ENCODE peak calls at places on chromosomes 3 and 15, in nine cellular contexts. D, K, S, Q, N, O, H, L and F are unnamed samples.

GRCh38 chr15:45180648-45181436 is 6.9 kb downstream of the SHF start:
- DNase-seq in Q (no peak), S (no peak), O (no peak), K (no peak), H (no peak), L (no peak), D (no peak), N (no peak), F (no peak)

GRCh38 chr3:169100616-169101015 is 562.9 kb downstream of the MECOM start:
- DNase-seq in S (no peak), N (no peak), K (no peak), D (no peak), L (no peak), Q (no peak), H (no peak), O (no peak), F (no peak)

GRCh38 chr3:175932586-175932985 is 1073.5 kb downstream of the NAALADL2 start:
- DNase-seq in O (peak), Q (no peak), D (peak), L (no peak), N (no peak), K (no peak), H (no peak), S (no peak), F (no peak)

GRCh38 chr15:92733090-92733933 is 77.7 kb upstream of the FAM174B start:
- DNase-seq in H (no peak), S (no peak), O (no peak), D (no peak), N (no peak), Q (no peak), L (no peak), K (no peak), F (no peak)

GRCh38 chr15:63244976-63245645 is 32.3 kb upstream of the APH1B start:
- DNase-seq in K (no peak), D (no peak), O (no peak), H (no peak), Q (no peak), S (no peak), L (no peak), N (no peak), F (no peak)

GRCh38 chr15:29687204-29687768 is 135.0 kb downstream of the TJP1 start:
- DNase-seq in D (no peak), S (peak), H (no peak), Q (no peak), K (no peak), O (no peak), N (no peak), L (peak), F (no peak)

GRCh38 chr15:41732487-41732886 is 41.8 kb upstream of the MAPKBP1 start:
- DNase-seq in D (no peak), H (no peak), N (no peak), S (no peak), Q (no peak), K (no peak), O (no peak), L (no peak), F (no peak)

GRCh38 chr3:52670621-52671521 is 14.8 kb downstream of the PBRM1 start:
- DNase-seq in H (no peak), N (peak), S (peak), O (peak), L (no peak), Q (no peak), K (no peak), D (peak), F (peak)

GRCh38 chr3:114320251-114320650 is 26.4 kb downstream of the TIGIT start:
- DNase-seq in O (peak), L (no peak), S (no peak), H (no peak), D (peak), N (no peak), Q (no peak), K (no peak), F (no peak)

GRCh38 chr3:94158461-94158860 is 95.6 kb downstream of the NSUN3 start:
- DNase-seq in K (no peak), L (no peak), D (no peak), N (no peak), O (no peak), H (no peak), S (no peak), Q (no peak), F (no peak)

GRCh38 chr3:151008699-151009098 is 36.2 kb upstream of the CLRN1 start:
- DNase-seq in O (peak), L (no peak), S (no peak), D (peak), H (no peak), N (no peak), Q (peak), K (no peak), F (no peak)

GRCh38 chr3:50853936-50854335 is 179.2 kb downstream of the DOCK3 start:
- DNase-seq in H (no peak), K (no peak), O (no peak), L (no peak), Q (no peak), N (no peak), S (no peak), D (no peak), F (no peak)

GRCh38 chr3:115819785-115820384 is 196.6 kb downstream of the GAP43 start:
- DNase-seq in H (no peak), N (peak), O (peak), D (peak), L (peak), Q (peak), S (no peak), K (peak), F (peak)

GRCh38 chr15:101105059-101105851 is 146.6 kb downstream of the CHSY1 start:
- DNase-seq in D (peak), S (no peak), O (no peak), K (no peak), L (no peak), H (no peak), N (no peak), Q (no peak), F (no peak)

GRCh38 chr3:59367150-59367549 is 317.3 kb upstream of the CFAP20DC start:
- DNase-seq in S (no peak), O (no peak), H (no peak), Q (no peak), N (no peak), L (no peak), K (no peak), D (no peak), F (no peak)

GRCh38 chr15:57085267-57085666 is 166.8 kb downstream of the TCF12 start:
- DNase-seq in K (no peak), S (no peak), L (no peak), O (no peak), H (no peak), N (no peak), D (no peak), Q (no peak), F (no peak)

GRCh38 chr15:82044373-82045178 is 1.2 kb downstream of the MEX3B start:
- DNase-seq in Q (peak), S (no peak), L (peak), O (peak), D (peak), N (no peak), H (peak), K (no peak), F (no peak)

GRCh38 chr15:71203573-71204444 is 88.5 kb downstream of the THSD4 start:
- DNase-seq in L (no peak), N (no peak), Q (peak), O (no peak), H (no peak), S (no peak), K (no peak), D (peak), F (no peak)

GRCh38 chr3:134944429-134944828 is 149.4 kb downstream of the EPHB1 start:
- DNase-seq in D (no peak), K (no peak), S (no peak), L (no peak), N (no peak), Q (no peak), H (no peak), O (no peak), F (no peak)

GRCh38 chr15:66112388-66112787 is 141.2 kb downstream of the MEGF11 start:
- DNase-seq in L (no peak), O (no peak), N (no peak), D (no peak), Q (no peak), H (no peak), K (no peak), S (no peak), F (no peak)

GRCh38 chr15:94028121-94028520 is 203.2 kb upstream of the MCTP2 start:
- DNase-seq in L (no peak), D (no peak), K (no peak), Q (no peak), N (no peak), H (no peak), S (no peak), O (no peak), F (no peak)

GRCh38 chr15:41978534-41978933 is 6.2 kb upstream of the EHD4 start:
- DNase-seq in K (no peak), Q (no peak), D (no peak), H (peak), L (no peak), O (no peak), N (no peak), S (no peak), F (no peak)

GRCh38 chr3:13221491-13221890 is 148.3 kb upstream of the IQSEC1 start:
- DNase-seq in O (no peak), S (no peak), Q (no peak), H (no peak), K (no peak), D (no peak), L (no peak), N (no peak), F (no peak)

GRCh38 chr3:157794771-157795170 is 291.6 kb upstream of the VEPH1 start:
- DNase-seq in O (peak), H (no peak), N (no peak), S (no peak), K (no peak), D (peak), L (no peak), Q (no peak), F (no peak)

GRCh38 chr15:65275728-65276126 is 11.0 kb downstream of the PARP16 start:
- DNase-seq in S (no peak), L (no peak), K (no peak), H (no peak), D (peak), N (no peak), Q (no peak), O (peak), F (no peak)

GRCh38 chr3:71110531-71111222 is 472.9 kb downstream of the FOXP1 start:
- DNase-seq in K (no peak), S (no peak), O (no peak), N (no peak), Q (no peak), L (no peak), H (no peak), D (no peak), F (no peak)
- TF ChIP-seq CTCF in K (no peak), S (no peak), O (no peak), N (no peak), Q (no peak), L (no peak), H (no peak), D (no peak), F (no peak)

GRCh38 chr3:42070089-42070885 is 20.9 kb upstream of the TRAK1 start:
- DNase-seq in S (no peak), H (peak), K (no peak), N (no peak), D (no peak), O (no peak), Q (no peak), L (peak), F (no peak)

GRCh38 chr3:42068303-42069088 is 22.7 kb upstream of the TRAK1 start:
- DNase-seq in S (no peak), D (no peak), L (no peak), N (no peak), O (no peak), Q (no peak), H (no peak), K (no peak), F (no peak)

GRCh38 chr3:42071720-42072582 is 19.2 kb upstream of the TRAK1 start:
- DNase-seq in S (peak), O (peak), K (no peak), N (no peak), H (peak), Q (peak), D (peak), L (peak), F (no peak)

GRCh38 chr3:42072930-42073329 is 18.2 kb upstream of the TRAK1 start:
- DNase-seq in H (no peak), L (no peak), O (no peak), D (no peak), S (no peak), Q (no peak), N (no peak), K (no peak), F (no peak)

GRCh38 chr3:42072583-42072924 is 18.6 kb upstream of the TRAK1 start:
- DNase-seq in D (no peak), O (no peak), L (no peak), H (no peak), S (no peak), N (no peak), K (no peak), Q (no peak), F (no peak)
- H3K4me3 ChIP-seq in D (peak), O (no peak), L (no peak), H (peak), S (peak), N (no peak), K (peak), Q (no peak), F (no peak)

GRCh38 chr3:9794400-9794799 is 1.5 kb downstream of the ARPC4 start:
- DNase-seq in N (no peak), H (no peak), S (no peak), K (no peak), D (no peak), L (no peak), O (no peak), Q (no peak), F (no peak)
- TF ChIP-seq CTCF in N (no peak), H (no peak), S (no peak), K (no peak), D (no peak), L (no peak), O (no peak), Q (no peak), F (no peak)

GRCh38 chr3:125357837-125358236 is 17.3 kb downstream of the ZNF148 start:
- DNase-seq in Q (no peak), L (no peak), S (no peak), O (no peak), H (no peak), K (no peak), N (no peak), D (no peak), F (no peak)
- H3K4me3 ChIP-seq in Q (peak), L (no peak), S (peak), O (peak), H (peak), K (peak), N (peak), D (peak), F (peak)

GRCh38 chr15:83066761-83067637 is at the start of gene BTBD1:
- DNase-seq in L (peak), N (peak), S (peak), Q (peak), K (peak), D (peak), O (peak), H (peak), F (peak)
- TF ChIP-seq CTCF in L (peak), N (no peak), S (no peak), Q (peak), K (peak), D (no peak), O (no peak), H (no peak), F (no peak)

DNA sequence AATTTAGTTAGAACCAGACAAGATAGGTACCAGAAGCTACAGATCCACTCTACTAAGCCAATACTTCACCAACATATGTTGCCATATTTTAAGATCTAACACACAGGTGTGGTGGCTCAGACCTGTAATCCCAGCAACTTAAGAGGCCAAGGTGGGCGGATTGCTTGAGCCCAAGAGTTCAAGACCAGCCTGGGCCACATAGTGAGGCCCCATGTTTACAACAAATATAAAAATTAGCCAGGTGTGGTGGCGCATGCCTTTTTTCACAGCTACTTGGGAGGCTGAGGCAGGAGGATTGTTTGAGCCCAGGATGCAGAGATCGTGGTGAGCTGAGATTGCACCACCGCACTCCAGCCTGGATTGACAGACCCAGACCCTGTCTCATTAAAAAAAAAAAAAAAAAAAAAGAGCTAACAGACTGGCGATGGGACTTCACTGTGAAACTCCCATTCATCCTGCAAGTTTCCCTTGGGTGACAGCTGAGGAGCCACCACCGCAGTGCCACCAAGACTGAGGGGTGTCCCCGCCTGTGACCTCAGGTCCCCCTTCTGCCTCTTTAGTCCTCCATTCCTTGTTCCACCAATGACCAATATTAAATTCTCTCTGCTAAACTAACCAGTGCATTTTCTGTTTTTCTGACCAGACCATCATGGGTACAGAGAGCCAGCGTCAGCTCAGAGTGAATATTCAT is 163.3 kb downstream of the OR4M2 start:
- DNase-seq in D (no peak), K (no peak), Q (no peak), S (no peak), H (no peak), L (no peak), N (no peak), O (no peak), F (no peak)
- H3K4me3 ChIP-seq in D (no peak), K (no peak), Q (peak), S (no peak), H (no peak), L (no peak), N (no peak), O (no peak), F (no peak)

DNA sequence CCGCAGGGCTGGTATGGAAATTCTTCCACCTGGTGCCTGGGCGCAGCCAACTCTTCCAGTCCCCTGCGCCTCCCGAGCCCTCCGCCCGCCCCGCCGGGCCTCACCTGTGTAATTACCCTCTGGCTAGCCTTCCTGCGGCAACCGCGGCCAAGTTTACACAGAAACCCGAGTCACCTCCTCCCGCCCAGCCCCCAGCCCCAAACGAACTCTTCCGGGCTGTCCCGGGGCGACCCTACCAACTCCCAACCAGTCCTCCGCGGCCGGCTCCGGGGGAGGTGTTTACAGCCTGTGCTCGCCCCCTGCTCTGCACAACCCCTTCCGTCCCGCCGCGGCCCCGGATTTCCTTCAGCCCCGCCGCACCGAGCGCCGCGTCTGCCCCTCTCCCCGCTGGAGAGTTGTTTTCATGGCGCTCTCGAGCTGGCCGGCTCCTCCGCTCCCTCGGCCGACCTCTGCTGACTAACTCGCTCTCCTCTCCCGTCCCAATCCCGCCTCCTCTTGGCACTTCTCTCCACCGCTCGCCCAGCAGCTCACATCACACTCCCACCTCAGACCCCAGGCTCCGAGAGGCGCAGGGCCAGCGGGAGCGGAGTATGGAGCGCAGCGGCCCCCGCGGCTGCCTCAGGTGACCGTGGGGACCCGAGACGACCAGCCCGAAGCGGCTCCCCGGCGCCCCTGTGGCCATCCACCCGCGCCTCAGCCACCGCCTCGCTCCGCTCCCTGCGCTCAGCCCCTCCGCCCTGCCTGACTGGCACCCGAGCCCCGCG is 538 bp downstream of the ATOSA start:
- DNase-seq in S (peak), D (peak), N (peak), K (peak), H (peak), L (peak), Q (peak), O (peak), F (no peak)
- TF ChIP-seq CTCF in S (no peak), D (peak), N (peak), K (no peak), H (no peak), L (no peak), Q (peak), O (no peak), F (no peak)

DNA sequence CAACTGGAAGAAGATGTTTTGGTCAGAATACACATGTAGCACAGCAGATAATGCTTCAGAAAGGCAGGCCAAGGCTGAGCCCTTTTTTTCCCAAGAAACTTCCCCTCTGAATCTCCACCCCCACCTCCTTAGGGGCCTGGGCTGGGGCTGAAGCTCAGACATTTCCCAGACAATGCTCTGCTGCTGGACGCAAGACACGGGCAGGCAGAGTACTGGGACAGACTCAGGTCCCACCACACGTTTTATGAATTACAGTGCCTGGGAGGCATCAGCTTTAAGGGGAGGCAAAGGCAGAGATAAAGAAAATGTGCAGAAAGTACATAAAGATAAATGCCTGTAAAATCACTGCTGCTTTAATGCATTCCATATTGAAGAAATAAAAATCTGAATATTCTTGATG is 479.4 kb downstream of the ERC2 start:
- DNase-seq in K (no peak), N (no peak), Q (no peak), D (no peak), L (no peak), S (no peak), O (no peak), H (no peak), F (no peak)
- H3K4me3 ChIP-seq in K (no peak), N (no peak), Q (no peak), D (no peak), L (no peak), S (no peak), O (no peak), H (no peak), F (no peak)

DNA sequence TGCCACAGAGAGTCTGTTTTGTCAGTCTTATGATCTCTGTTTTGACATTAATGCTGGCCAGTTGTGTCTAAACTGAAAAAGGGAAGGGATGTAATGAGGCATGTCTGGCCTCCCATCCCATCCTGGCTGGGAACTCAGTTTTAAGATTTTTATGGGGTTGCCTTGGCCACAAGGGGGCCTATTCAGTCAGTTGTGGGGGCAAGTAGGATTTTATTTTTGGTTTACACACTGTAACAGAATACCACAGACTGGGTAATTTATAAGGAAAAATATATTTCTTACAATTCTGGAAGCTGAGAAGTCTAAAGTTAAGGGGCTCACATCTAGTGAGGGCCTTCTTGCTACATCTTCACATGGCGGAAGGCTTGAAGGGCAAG is 129.8 kb downstream of the TMEM108 start:
- DNase-seq in H (no peak), D (no peak), N (no peak), L (no peak), S (no peak), K (no peak), Q (peak), O (no peak), F (no peak)
- TF ChIP-seq CTCF in H (no peak), D (no peak), N (no peak), L (no peak), S (no peak), K (no peak), Q (peak), O (peak), F (no peak)